ENCODE peak calls at places on chromosomes 13 and 19, in ten cellular contexts. T is neural progenitor cell; S is mammary epithelial cell; M is colonic mucosa; K is fibroblast of lung; H is spleen; R is pancreas; X is stomach; L is effector memory CD4-positive, alpha-beta T cell; V is SJSA1. G is an unnamed sample. For H3K36me3 and H3K27me3, the result is how much of the 10 kb centered on the place peaks cover.

GRCh38 chr19:50909240-50910070 is 1.7 kb downstream of the KLK4 start:
- DNase-seq in T (peak), S (peak), M (peak), K (no peak), H (no peak), R (peak), X (peak), L (no peak), V (no peak), G (no peak)

GRCh38 chr19:29216021-29216420 is 3.1 kb upstream of the UQCRFS1 start:
- DNase-seq in T (no peak), S (no peak), M (no peak), K (no peak), H (no peak), R (no peak), X (no peak), L (no peak), V (no peak), G (no peak)

GRCh38 chr19:40947573-40947972 is 43.5 kb upstream of the CYP2B6 start:
- DNase-seq in T (no peak), S (no peak), M (no peak), K (no peak), H (no peak), R (no peak), X (no peak), L (no peak), V (no peak), G (no peak)

GRCh38 chr19:17026041-17026658 is 460 bp downstream of the CPAMD8 start:
- DNase-seq in T (peak), S (no peak), M (no peak), K (no peak), H (no peak), R (no peak), X (no peak), L (no peak), V (no peak), G (peak)

GRCh38 chr19:55426042-55426441 is 17.1 kb downstream of the SHISA7 start:
- DNase-seq in T (no peak), S (no peak), M (no peak), K (no peak), H (no peak), R (no peak), X (no peak), L (no peak), V (no peak), G (no peak)

GRCh38 chr19:11964496-11964857 is 363 bp upstream of the ZNF763 start:
- DNase-seq in T (no peak), S (no peak), M (no peak), K (no peak), H (peak), R (no peak), X (no peak), L (no peak), V (no peak), G (no peak)

GRCh38 chr13:104297075-104297474 is 1230.9 kb upstream of the SLC10A2 start:
- DNase-seq in T (no peak), S (no peak), M (no peak), K (no peak), H (no peak), R (no peak), X (no peak), L (no peak), V (no peak), G (no peak)

GRCh38 chr19:53908106-53908932 is 759 bp upstream of the CACNG7 start:
- DNase-seq in T (peak), S (peak), M (peak), K (peak), H (peak), R (peak), X (peak), L (peak), V (no peak), G (no peak)

GRCh38 chr13:50344717-50345116 is 329.5 kb downstream of the KCNRG start:
- DNase-seq in T (no peak), S (no peak), M (no peak), K (no peak), H (no peak), R (no peak), X (no peak), L (no peak), V (no peak), G (no peak)

GRCh38 chr19:55440411-55441105 is 2.5 kb downstream of the SHISA7 start:
- DNase-seq in T (peak), S (no peak), M (no peak), K (no peak), H (no peak), R (no peak), X (no peak), L (no peak), V (no peak), G (no peak)

GRCh38 chr19:17575871-17576757 is 20.7 kb downstream of the COLGALT1 start:
- DNase-seq in T (no peak), S (no peak), M (peak), K (no peak), H (no peak), R (no peak), X (no peak), L (no peak), V (no peak), G (no peak)

GRCh38 chr19:6577410-6578125 is 13.4 kb downstream of the CD70 start:
- DNase-seq in T (no peak), S (peak), M (peak), K (no peak), H (no peak), R (no peak), X (no peak), L (no peak), V (peak), G (no peak)

GRCh38 chr19:18420931-18421330 is 1.7 kb downstream of the SSBP4 start:
- DNase-seq in T (no peak), S (no peak), M (no peak), K (no peak), H (no peak), R (no peak), X (no peak), L (no peak), V (no peak), G (no peak)

GRCh38 chr19:33302175-33302973 is at the start of gene CEBPA:
- DNase-seq in T (peak), S (peak), M (peak), K (peak), H (peak), R (peak), X (peak), L (peak), V (no peak), G (peak)

GRCh38 chr19:45340899-45341453 is 426 bp downstream of the KLC3 start:
- DNase-seq in T (peak), S (peak), M (no peak), K (no peak), H (no peak), R (no peak), X (no peak), L (no peak), V (no peak), G (no peak)

GRCh38 chr13:102608944-102609343 is 12.2 kb downstream of the TPP2 start:
- DNase-seq in T (no peak), S (peak), M (no peak), K (no peak), H (no peak), R (no peak), X (no peak), L (no peak), V (no peak), G (no peak)
- H3K36me3 ChIP-seq in T (under half), S (under half), M (under half), K (under half), H (under half), R (under half), X (under half), L (under half), V (half or more), G (half or more)

GRCh38 chr13:113874579-113875428 is 10.9 kb upstream of the GAS6 start:
- DNase-seq in T (no peak), S (no peak), M (no peak), K (no peak), H (no peak), R (no peak), X (no peak), L (no peak), V (no peak), G (no peak)

GRCh38 chr13:113876341-113877148 is 12.7 kb upstream of the GAS6 start:
- DNase-seq in T (no peak), S (no peak), M (no peak), K (no peak), H (no peak), R (no peak), X (no peak), L (peak), V (no peak), G (no peak)

GRCh38 chr13:113875429-113875815 is 11.5 kb upstream of the GAS6 start:
- DNase-seq in T (no peak), S (no peak), M (no peak), K (no peak), H (no peak), R (no peak), X (no peak), L (no peak), V (no peak), G (no peak)

GRCh38 chr13:113875829-113876228 is 12.0 kb upstream of the GAS6 start:
- DNase-seq in T (no peak), S (no peak), M (no peak), K (no peak), H (no peak), R (no peak), X (no peak), L (peak), V (no peak), G (no peak)

GRCh38 chr13:113874177-113874576 is 10.3 kb upstream of the GAS6 start:
- DNase-seq in T (no peak), S (no peak), M (no peak), K (no peak), H (no peak), R (no peak), X (no peak), L (no peak), V (no peak), G (no peak)
- H3K27ac ChIP-seq in T (no peak), S (no peak), M (no peak), K (no peak), H (no peak), R (no peak), X (no peak), L (no peak), V (no peak), G (no peak)

GRCh38 chr19:5213667-5214066 is 126.9 kb downstream of the PTPRS start:
- DNase-seq in T (no peak), S (no peak), M (no peak), K (no peak), H (no peak), R (no peak), X (no peak), L (no peak), V (no peak), G (no peak)
- H3K27me3 ChIP-seq in T (under half), S (under half), M (under half), K (under half), H (under half), R (under half), X (under half), L (under half), V (under half), G (under half)

GRCh38 chr19:49861127-49861526 is 6.2 kb downstream of the PNKP start:
- DNase-seq in T (no peak), S (no peak), M (no peak), K (no peak), H (peak), R (peak), X (peak), L (no peak), V (no peak), G (no peak)

GRCh38 chr19:49862411-49863253 is 4.7 kb downstream of the PNKP start:
- DNase-seq in T (peak), S (no peak), M (peak), K (no peak), H (peak), R (peak), X (no peak), L (no peak), V (no peak), G (no peak)

GRCh38 chr19:49860716-49861100 is 6.7 kb downstream of the PNKP start:
- DNase-seq in T (no peak), S (no peak), M (no peak), K (no peak), H (no peak), R (no peak), X (no peak), L (no peak), V (no peak), G (no peak)

GRCh38 chr19:49863254-49863934 is 4.0 kb downstream of the PNKP start:
- DNase-seq in T (no peak), S (no peak), M (no peak), K (no peak), H (no peak), R (no peak), X (no peak), L (no peak), V (no peak), G (no peak)

GRCh38 chr19:49861541-49862410 is 5.6 kb downstream of the PNKP start:
- DNase-seq in T (no peak), S (no peak), M (no peak), K (no peak), H (peak), R (peak), X (peak), L (no peak), V (no peak), G (no peak)
- H3K36me3 ChIP-seq in T (under half), S (under half), M (under half), K (half or more), H (half or more), R (under half), X (half or more), L (half or more), V (half or more), G (half or more)

G was measured in naive thymus-derived CD4-positive, alpha-beta T cell.